ENCODE peak calls at places on chromosome 13, in nine cellular contexts. M is IMR-90, O is body of pancreas, K is heart left ventricle, G is adrenal gland, T is H1, H is GM12878, Q is Peyer's patch, D is H54. C is an unnamed sample.

GRCh38 chr13:25169951-25170553 is 2.0 kb downstream of the AMER2 start:
- DNase-seq in G (no peak), H (no peak), M (no peak), D (no peak), Q (no peak), T (no peak), O (no peak), K (no peak), C (no peak)

GRCh38 chr13:26707122-26708006 is 53.2 kb downstream of the GPR12 start:
- DNase-seq in O (no peak), Q (no peak), K (peak; percentile 33), H (no peak), M (peak; percentile 58), T (peak; percentile 41), D (peak; percentile 33), G (peak; percentile 44), C (peak; percentile 65)

GRCh38 chr13:68124437-68125086 is 894.4 kb upstream of the PCDH9 start:
- DNase-seq in G (no peak), K (no peak), O (no peak), Q (no peak), H (no peak), T (no peak), M (no peak), D (no peak), C (no peak)

GRCh38 chr13:97542102-97542501 is 108.1 kb downstream of the RAP2A start:
- DNase-seq in M (peak; percentile 38), D (no peak), H (no peak), K (no peak), Q (no peak), O (no peak), T (no peak), G (no peak), C (no peak)

GRCh38 chr13:50911937-50912624 is 2.5 kb downstream of the RNASEH2B start:
- DNase-seq in G (peak; percentile 85), M (peak; percentile 90), T (peak; percentile 79), O (peak; percentile 86), Q (peak; percentile 97), K (peak; percentile 84), D (peak; percentile 27), H (peak; percentile 88), C (peak; percentile 92)

GRCh38 chr13:41356788-41357187 is 45.7 kb downstream of the NAA16 start:
- DNase-seq in M (no peak), H (no peak), K (no peak), Q (no peak), G (no peak), T (no peak), O (no peak), D (no peak), C (no peak)

GRCh38 chr13:113628291-113629270 is 29.4 kb downstream of the ATP4B start:
- DNase-seq in G (no peak), D (no peak), K (no peak), Q (no peak), H (no peak), M (no peak), O (no peak), T (no peak), C (no peak)

GRCh38 chr13:46341112-46341711 is 45.8 kb downstream of the RUBCNL start:
- DNase-seq in G (no peak), Q (no peak), H (peak; percentile 51), K (no peak), M (peak; percentile 50), D (peak; percentile 25), T (no peak), O (no peak), C (no peak)

GRCh38 chr13:46647514-46648065 is 94.6 kb downstream of the LRCH1 start:
- DNase-seq in H (no peak), T (no peak), D (no peak), O (no peak), M (no peak), G (no peak), K (no peak), Q (no peak), C (no peak)

GRCh38 chr13:96473463-96474157 is 383.7 kb downstream of the HS6ST3 start:
- DNase-seq in O (no peak), Q (no peak), K (no peak), H (no peak), G (no peak), T (no peak), D (no peak), M (no peak), C (no peak)

GRCh38 chr13:96474158-96474606 is 384.3 kb downstream of the HS6ST3 start:
- DNase-seq in D (no peak), G (no peak), K (no peak), O (no peak), M (no peak), T (no peak), H (no peak), Q (no peak), C (no peak)

DNA sequence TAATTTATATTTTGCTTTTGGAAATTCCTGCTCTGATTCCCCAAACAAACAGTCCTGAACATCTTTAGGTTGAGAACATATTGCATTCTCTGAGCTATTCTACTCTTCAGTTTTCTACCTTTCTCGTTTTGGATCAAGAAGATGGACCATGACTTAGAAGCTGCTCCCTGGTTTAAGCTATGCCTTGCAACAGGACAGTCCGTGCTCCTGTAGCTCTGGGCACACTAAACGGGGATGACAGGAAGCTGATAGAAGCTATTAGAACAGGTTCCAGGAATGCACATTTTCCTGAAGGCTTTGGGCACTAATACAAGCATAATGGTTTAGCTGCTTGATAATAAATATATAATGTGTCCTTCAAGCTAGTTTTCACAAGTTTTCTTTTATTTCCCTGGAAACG is 385.2 kb downstream of the HS6ST3 start:
- DNase-seq in K (no peak), T (no peak), D (no peak), O (no peak), M (no peak), G (no peak), Q (no peak), H (no peak), C (no peak)
- TF ChIP-seq POLR2A in K (no peak), T (no peak), D (no peak), O (no peak), M (no peak), G (no peak), Q (no peak), H (no peak), C (no peak)

GRCh38 chr13:56869671-56870070 is 271.0 kb upstream of the PRR20A start:
- DNase-seq in G (no peak), M (no peak), H (no peak), D (no peak), O (no peak), K (no peak), Q (no peak), T (no peak), C (no peak)

GRCh38 chr13:56861472-56861871 is 279.2 kb upstream of the PRR20A start:
- DNase-seq in K (no peak), D (no peak), M (no peak), Q (no peak), G (no peak), H (no peak), O (no peak), T (no peak), C (no peak)

GRCh38 chr13:56864451-56864850 is 276.3 kb upstream of the PRR20A start:
- DNase-seq in G (no peak), Q (no peak), T (no peak), O (no peak), H (no peak), M (no peak), K (no peak), D (no peak), C (no peak)
- TF ChIP-seq POLR2A in G (no peak), Q (no peak), T (no peak), O (no peak), H (no peak), M (no peak), K (no peak), D (no peak), C (no peak)

GRCh38 chr13:32537580-32538233 is 888 bp downstream of the N4BP2L2 start:
- DNase-seq in Q (peak; percentile 27), T (no peak), M (no peak), O (peak; percentile 14), G (peak; percentile 44), D (no peak), H (no peak), K (peak; percentile 38), C (peak; percentile 71)

GRCh38 chr13:32538234-32538620 is 368 bp downstream of the N4BP2L2 start:
- DNase-seq in M (peak; percentile 62), Q (peak; percentile 63), T (no peak), H (no peak), K (peak; percentile 59), G (peak; percentile 56), O (peak; percentile 40), D (peak; percentile 4), C (no peak)

GRCh38 chr13:32535140-32535539 is 3.5 kb downstream of the N4BP2L2 start:
- DNase-seq in H (no peak), Q (no peak), G (no peak), D (no peak), O (no peak), M (peak; percentile 7), T (no peak), K (no peak), C (no peak)

GRCh38 chr13:32535748-32536147 is 2.8 kb downstream of the N4BP2L2 start:
- DNase-seq in D (no peak), K (no peak), T (no peak), M (no peak), O (no peak), G (no peak), H (no peak), Q (no peak), C (no peak)

DNA sequence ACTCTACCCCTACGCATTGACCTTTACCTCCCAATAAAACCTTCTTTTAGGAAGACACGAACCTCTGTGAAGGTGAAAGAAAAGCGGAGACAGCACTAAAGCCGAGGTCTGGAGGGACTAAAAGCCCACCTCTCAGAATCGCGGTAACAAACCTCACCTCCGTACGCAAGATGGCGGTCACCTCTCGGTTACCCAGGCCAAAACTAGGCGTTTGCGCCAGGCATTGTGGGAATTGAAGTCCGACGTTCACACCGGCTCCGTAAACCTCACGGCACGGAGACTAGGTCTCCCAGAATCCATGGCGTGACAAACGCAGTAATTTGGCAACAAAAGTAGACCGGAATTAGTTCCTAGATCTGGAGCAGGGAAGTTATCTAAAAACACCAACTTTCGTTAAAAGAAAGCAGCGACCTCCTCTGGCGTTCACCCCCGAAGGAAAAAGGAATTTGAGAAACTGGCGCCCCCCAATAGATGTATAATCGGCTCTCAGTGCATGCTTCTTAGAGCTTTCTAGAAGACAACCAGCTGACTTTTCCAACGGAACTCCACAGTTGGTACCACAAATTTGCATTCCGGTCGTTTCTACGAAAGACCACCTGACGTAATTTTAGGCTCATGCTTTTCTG is at the start of gene N4BP2L2:
- DNase-seq in H (peak; percentile 94), K (peak; percentile 96), O (peak; percentile 93), M (peak; percentile 99), D (peak; percentile 49), T (peak; percentile 82), G (peak; percentile 94), Q (peak; percentile 92), C (peak; percentile 97)
- TF ChIP-seq POLR2A in H (peak; percentile 85), K (peak; percentile 42), O (no peak), M (peak; percentile 50), D (peak; percentile 45), T (peak; percentile 41), G (peak; percentile 56), Q (no peak), C (peak; percentile 91)

GRCh38 chr13:30587231-30587630 is 30.5 kb upstream of the USPL1 start:
- DNase-seq in T (no peak), Q (no peak), H (no peak), G (no peak), M (no peak), O (no peak), K (no peak), D (no peak), C (no peak)

DNA sequence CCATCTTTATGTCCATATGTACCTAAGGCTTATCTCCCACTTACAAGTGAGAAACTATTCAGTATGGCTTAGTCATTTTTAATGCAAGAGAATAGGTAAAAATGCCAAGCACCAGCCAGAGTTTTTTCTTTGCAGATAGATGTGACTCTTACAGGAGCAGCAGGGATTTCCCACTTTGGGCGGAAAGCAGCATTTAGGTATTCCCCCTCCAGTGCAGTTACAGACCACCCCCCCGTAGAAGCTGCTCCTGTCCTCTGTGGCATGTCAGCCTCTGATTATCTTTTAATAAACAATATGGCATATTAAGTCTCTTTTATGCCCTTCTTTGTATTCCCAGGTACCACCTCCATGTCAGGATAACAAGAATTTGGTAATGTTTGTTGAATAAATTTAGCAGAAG is 24.7 kb upstream of the USPL1 start:
- DNase-seq in H (no peak), D (no peak), G (no peak), O (no peak), T (no peak), M (no peak), Q (no peak), K (no peak), C (no peak)
- TF ChIP-seq POLR2A in H (no peak), D (no peak), G (no peak), O (no peak), T (no peak), M (no peak), Q (no peak), K (no peak), C (no peak)